ENCODE peak calls at places on chromosomes 5 and 9, in six cellular contexts. M, Y, C, R, J and L are unnamed samples.
A peak's percentile ranks its signal among the peaks of the same experiment; 100 is the strongest.

GRCh38 chr9:129752915-129753724 is at the start of gene PTGES:
- DNase-seq in M (peak; percentile 59), Y (no peak), C (peak; percentile 82), R (no peak), J (no peak), L (peak; percentile 57)

GRCh38 chr5:10601246-10602030 is 37.6 kb downstream of the ANKRD33B start:
- DNase-seq in M (peak; percentile 96), Y (peak; percentile 95), C (peak; percentile 41), R (peak; percentile 86), J (no peak), L (peak; percentile 77)

GRCh38 chr9:122779181-122779580 is 9.6 kb upstream of the OR5C1 start:
- DNase-seq in M (no peak), Y (no peak), C (no peak), R (no peak), J (no peak), L (no peak)

GRCh38 chr9:97075289-97075870 is 36.4 kb upstream of the CTSV start:
- DNase-seq in M (no peak), Y (no peak), C (no peak), R (no peak), J (no peak), L (no peak)

GRCh38 chr5:172661536-172661935 is 20.5 kb downstream of the NEURL1B start:
- DNase-seq in M (no peak), Y (no peak), C (no peak), R (no peak), J (no peak), L (no peak)

GRCh38 chr5:115170128-115170923 is 618 bp upstream of the TRIM36 start:
- DNase-seq in M (no peak), Y (no peak), C (peak; percentile 69), R (no peak), J (no peak), L (no peak)

GRCh38 chr5:76685598-76686169 is 30.2 kb upstream of the F2R start:
- DNase-seq in M (no peak), Y (no peak), C (no peak), R (no peak), J (no peak), L (no peak)

GRCh38 chr9:14433841-14434511 is 120.0 kb upstream of the NFIB start:
- DNase-seq in M (peak; percentile 57), Y (peak; percentile 73), C (no peak), R (peak; percentile 54), J (no peak), L (peak; percentile 36)

GRCh38 chr9:71758785-71759184 is 9.5 kb downstream of the CEMIP2 start:
- DNase-seq in M (peak; percentile 87), Y (peak; percentile 80), C (no peak), R (no peak), J (no peak), L (peak; percentile 10)

GRCh38 chr9:105735366-105735765 is 41.0 kb downstream of the TMEM38B start:
- DNase-seq in M (no peak), Y (no peak), C (no peak), R (no peak), J (no peak), L (no peak)

GRCh38 chr9:112162644-112163413 is 12.3 kb downstream of the SUSD1 start:
- DNase-seq in M (no peak), Y (no peak), C (no peak), R (no peak), J (no peak), L (peak; percentile 67)

GRCh38 chr5:53422539-53422938 is 57.9 kb upstream of the FST start:
- DNase-seq in M (peak; percentile 83), Y (no peak), C (no peak), R (no peak), J (no peak), L (no peak)

GRCh38 chr5:18792145-18792544 is 1157.9 kb downstream of the TAF11L14 start:
- DNase-seq in M (peak; percentile 99), Y (no peak), C (no peak), R (peak; percentile 7), J (no peak), L (peak; percentile 97)

GRCh38 chr9:113187935-113188595 is 33.0 kb downstream of the FKBP15 start:
- DNase-seq in M (peak; percentile 97), Y (no peak), C (no peak), R (peak; percentile 33), J (no peak), L (peak; percentile 75)

GRCh38 chr9:6383551-6384225 is 29.3 kb upstream of the UHRF2 start:
- DNase-seq in M (peak; percentile 38), Y (no peak), C (no peak), R (no peak), J (no peak), L (no peak)

GRCh38 chr5:2295476-2295875 is 412.8 kb upstream of the IRX4 start:
- DNase-seq in M (no peak), Y (no peak), C (no peak), R (no peak), J (no peak), L (no peak)

GRCh38 chr9:137763271-137763955 is 114.2 kb upstream of the CACNA1B start:
- DNase-seq in M (no peak), Y (peak; percentile 5), C (no peak), R (no peak), J (no peak), L (no peak)

GRCh38 chr5:130529716-130530485 is 625.6 kb downstream of the CHSY3 start:
- DNase-seq in M (peak; percentile 100), Y (no peak), C (no peak), R (no peak), J (no peak), L (no peak)

GRCh38 chr9:113514748-113515147 is 51.2 kb downstream of the RGS3 start:
- DNase-seq in M (no peak), Y (no peak), C (no peak), R (no peak), J (no peak), L (no peak)

GRCh38 chr9:19665146-19665863 is 123.5 kb downstream of the SLC24A2 start:
- DNase-seq in M (no peak), Y (no peak), C (no peak), R (no peak), J (no peak), L (no peak)

GRCh38 chr9:92762196-92762595 is 2.4 kb downstream of the BICD2 start:
- DNase-seq in M (no peak), Y (no peak), C (no peak), R (no peak), J (no peak), L (no peak)